ENCODE peak calls at places on chromosomes 16 and 17, in five cellular contexts. I is lower lobe of right lung, N is Caco-2, P is thoracic aorta, Q is AG04450. S is an unnamed sample. For H3K27me3, the result is how much of the 10 kb centered on the place peaks cover.

GRCh38 chr17:75440738-75441448 is 15.5 kb upstream of the TMEM94 start:
- DNase-seq in N (no peak), Q (no peak), P (no peak), I (no peak), S (no peak)

GRCh38 chr16:29943846-29944669 is 17.8 kb upstream of the TMEM219 start:
- DNase-seq in Q (peak), I (no peak), P (no peak), N (peak), S (no peak)

GRCh38 chr16:67430504-67431076 is 331 bp upstream of the HSD11B2 start:
- DNase-seq in P (no peak), N (peak), I (peak), Q (no peak), S (no peak)

GRCh38 chr17:75872434-75873351 is 5.7 kb downstream of the TRIM47 start:
- DNase-seq in P (no peak), Q (no peak), I (peak), N (peak), S (no peak)

GRCh38 chr17:36856921-36857381 is 80.3 kb upstream of the LHX1 start:
- DNase-seq in P (no peak), I (no peak), N (no peak), Q (no peak), S (no peak)

GRCh38 chr17:81025065-81025751 is 9.7 kb upstream of the BAIAP2 start:
- DNase-seq in N (no peak), I (peak), P (no peak), Q (no peak), S (no peak)

GRCh38 chr16:27786221-27786848 is 236.4 kb downstream of the KATNIP start:
- DNase-seq in Q (no peak), P (no peak), N (no peak), I (no peak), S (no peak)

GRCh38 chr17:10614536-10615155 is 42.5 kb downstream of the MYH3 start:
- DNase-seq in I (no peak), P (no peak), N (peak), Q (peak), S (no peak)

GRCh38 chr17:63675607-63676539 is 24.1 kb downstream of the LIMD2 start:
- DNase-seq in I (peak), N (no peak), P (peak), Q (peak), S (no peak)

GRCh38 chr17:14950216-14950615 is 314.9 kb downstream of the PMP22 start:
- DNase-seq in Q (no peak), P (no peak), I (no peak), N (no peak), S (no peak)

GRCh38 chr16:23482778-23483177 is 27.5 kb downstream of the GGA2 start:
- DNase-seq in N (no peak), I (no peak), P (no peak), Q (no peak), S (no peak)

GRCh38 chr16:55660776-55661175 is 5.0 kb downstream of the SLC6A2 start:
- DNase-seq in I (no peak), N (no peak), P (no peak), Q (no peak), S (no peak)

GRCh38 chr16:56102159-56102798 is 89.0 kb upstream of the GNAO1 start:
- DNase-seq in P (no peak), Q (no peak), I (no peak), N (no peak), S (no peak)

GRCh38 chr17:80738406-80738805 is 193.8 kb downstream of the RPTOR start:
- DNase-seq in Q (no peak), P (no peak), N (no peak), I (no peak), S (no peak)

GRCh38 chr16:12235110-12235509 is 258.6 kb downstream of the SNX29 start:
- DNase-seq in Q (no peak), I (no peak), P (no peak), N (no peak), S (no peak)

GRCh38 chr16:31063495-31063842 is 10.6 kb downstream of the ZNF668 start:
- DNase-seq in N (no peak), Q (no peak), P (no peak), I (no peak), S (no peak)

GRCh38 chr17:17150450-17150804 is 55.7 kb downstream of the PLD6 start:
- DNase-seq in N (no peak), Q (no peak), P (no peak), I (no peak), S (no peak)

GRCh38 chr17:75059369-75060345 is 12.6 kb downstream of the KCTD2 start:
- DNase-seq in N (peak), Q (peak), P (no peak), I (no peak), S (no peak)

GRCh38 chr17:17351901-17352781 is 49.0 kb downstream of the NT5M start:
- DNase-seq in N (no peak), I (no peak), Q (no peak), P (no peak), S (no peak)

GRCh38 chr16:72091217-72091616 is 2.2 kb downstream of the TXNL4B start:
- DNase-seq in I (no peak), Q (no peak), P (no peak), N (no peak), S (no peak)

GRCh38 chr17:70332356-70332755 is 163.0 kb downstream of the KCNJ2 start:
- DNase-seq in I (no peak), P (no peak), Q (no peak), N (no peak), S (no peak)

GRCh38 chr16:75113046-75113491 is 3.5 kb downstream of the LDHD start:
- DNase-seq in I (no peak), P (no peak), N (no peak), Q (no peak), S (no peak)

GRCh38 chr16:70684146-70685060 is 1.4 kb downstream of the MTSS2 start:
- DNase-seq in Q (no peak), I (no peak), N (no peak), P (no peak), S (no peak)

DNA sequence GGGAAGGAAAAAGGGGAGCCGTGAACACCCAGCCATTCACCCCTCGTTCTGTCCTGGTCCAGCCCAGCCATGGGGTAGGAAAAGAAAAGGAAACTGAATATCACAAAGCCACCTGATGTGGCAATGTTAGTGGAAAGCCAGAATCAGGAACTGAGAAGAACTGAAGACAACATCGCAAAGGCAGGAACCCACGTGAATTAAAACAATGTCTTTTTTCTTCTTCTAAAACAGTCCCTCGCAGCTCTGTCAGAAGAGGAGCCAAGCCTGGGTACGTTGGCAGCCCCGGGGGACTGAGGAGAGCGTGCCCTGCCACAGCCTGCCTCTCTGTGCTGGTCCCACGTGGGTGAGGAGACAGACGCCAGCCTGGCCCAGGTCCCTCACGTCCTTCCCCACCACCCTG is 55.0 kb downstream of the ZNF423 start:
- DNase-seq in P (no peak), I (no peak), N (no peak), Q (no peak), S (peak)
- H3K4me3 ChIP-seq in P (no peak), I (no peak), N (no peak), Q (no peak), S (no peak)

GRCh38 chr17:27207073-27207511 is 86.8 kb upstream of the WSB1 start:
- DNase-seq in P (no peak), I (no peak), Q (peak), N (no peak), S (no peak)

GRCh38 chr17:27209316-27209715 is 84.6 kb upstream of the WSB1 start:
- DNase-seq in I (no peak), Q (no peak), P (no peak), N (no peak), S (no peak)

GRCh38 chr17:27200476-27200875 is 93.4 kb upstream of the WSB1 start:
- DNase-seq in I (no peak), N (no peak), P (no peak), Q (no peak), S (no peak)

GRCh38 chr17:27203241-27203640 is 90.7 kb upstream of the WSB1 start:
- DNase-seq in Q (no peak), I (no peak), N (no peak), P (no peak), S (no peak)

GRCh38 chr17:27206447-27206846 is 87.5 kb upstream of the WSB1 start:
- DNase-seq in I (no peak), N (peak), P (no peak), Q (no peak), S (no peak)
- TF ChIP-seq CTCF in I (peak), N (no peak), P (no peak), Q (peak), S (peak)

GRCh38 chr17:45004388-45004787 is 36.3 kb upstream of the C1QL1 start:
- DNase-seq in N (no peak), Q (no peak), I (no peak), P (no peak), S (no peak)
- H3K27me3 ChIP-seq in N (under half), Q (under half), I (under half), P (under half), S (under half)

DNA sequence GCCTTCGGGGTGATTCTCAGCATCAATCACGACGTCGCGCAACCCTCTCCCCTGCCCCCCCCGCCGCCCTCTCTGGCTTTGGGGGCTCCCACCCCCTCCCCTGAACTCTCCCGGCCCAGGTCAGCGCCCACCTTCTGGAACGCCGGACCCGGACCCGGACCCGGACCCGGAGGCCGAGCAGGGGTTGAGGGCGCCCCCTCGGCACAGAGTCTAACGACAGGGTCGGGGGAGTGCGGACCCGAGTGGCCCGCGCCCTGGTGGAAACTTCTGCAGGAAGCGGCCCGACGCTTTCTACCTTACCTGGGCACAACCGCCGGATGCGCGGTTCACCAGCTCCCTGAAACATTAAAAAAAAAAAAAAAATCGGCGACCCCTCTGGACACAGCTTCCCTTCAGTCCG is 16.2 kb downstream of the SALL1 start:
- DNase-seq in I (no peak), N (no peak), Q (no peak), P (no peak), S (no peak)
- H3K4me3 ChIP-seq in I (no peak), N (no peak), Q (no peak), P (no peak), S (no peak)

GRCh38 chr17:66625321-66625767 is 209.6 kb upstream of the CACNG5 start:
- DNase-seq in P (no peak), N (no peak), Q (no peak), I (no peak), S (no peak)
- TF ChIP-seq CTCF in P (peak), N (peak), Q (peak), I (peak), S (no peak)

DNA sequence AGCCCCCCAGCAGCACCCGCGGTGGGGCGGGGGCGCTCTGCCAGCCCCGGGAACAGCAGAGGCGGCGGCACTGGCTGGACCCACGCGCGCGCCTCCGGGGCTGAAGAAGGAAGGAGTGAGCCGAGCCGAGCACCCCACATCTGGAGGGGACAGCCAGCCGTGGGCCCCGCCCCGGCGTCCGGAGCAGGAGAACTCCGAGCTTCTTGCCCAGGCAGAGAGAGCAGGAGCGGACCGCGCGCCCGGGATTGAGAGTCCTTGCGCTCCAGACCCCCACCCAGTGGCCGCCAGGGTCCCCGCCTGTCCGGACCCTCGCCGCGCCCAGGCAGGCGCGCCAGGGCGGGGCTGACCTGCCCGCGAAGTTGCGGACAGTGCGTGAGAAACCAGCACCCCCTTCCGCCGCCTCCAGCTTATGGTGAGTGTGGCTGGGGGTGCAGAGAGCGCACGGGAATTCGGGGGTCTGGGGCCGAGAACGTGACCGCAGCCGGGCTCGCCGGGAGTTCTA is 921.9 kb upstream of the EEF2KMT start:
- DNase-seq in P (no peak), N (no peak), I (no peak), Q (no peak), S (no peak)
- H3K27me3 ChIP-seq in P (under half), N (under half), I (under half), Q (under half), S (under half)

GRCh38 chr17:55726440-55726839 is 3.8 kb upstream of the TMEM100 start:
- DNase-seq in N (no peak), Q (peak), P (peak), I (no peak), S (no peak)

GRCh38 chr17:55720917-55721836 is 1.5 kb downstream of the TMEM100 start:
- DNase-seq in I (no peak), N (no peak), P (no peak), Q (no peak), S (no peak)

GRCh38 chr17:55722016-55722706 is 503 bp downstream of the TMEM100 start:
- DNase-seq in I (no peak), Q (no peak), N (no peak), P (no peak), S (no peak)

GRCh38 chr17:55723488-55723848 is 804 bp upstream of the TMEM100 start:
- DNase-seq in P (no peak), I (no peak), N (no peak), Q (no peak), S (no peak)

DNA sequence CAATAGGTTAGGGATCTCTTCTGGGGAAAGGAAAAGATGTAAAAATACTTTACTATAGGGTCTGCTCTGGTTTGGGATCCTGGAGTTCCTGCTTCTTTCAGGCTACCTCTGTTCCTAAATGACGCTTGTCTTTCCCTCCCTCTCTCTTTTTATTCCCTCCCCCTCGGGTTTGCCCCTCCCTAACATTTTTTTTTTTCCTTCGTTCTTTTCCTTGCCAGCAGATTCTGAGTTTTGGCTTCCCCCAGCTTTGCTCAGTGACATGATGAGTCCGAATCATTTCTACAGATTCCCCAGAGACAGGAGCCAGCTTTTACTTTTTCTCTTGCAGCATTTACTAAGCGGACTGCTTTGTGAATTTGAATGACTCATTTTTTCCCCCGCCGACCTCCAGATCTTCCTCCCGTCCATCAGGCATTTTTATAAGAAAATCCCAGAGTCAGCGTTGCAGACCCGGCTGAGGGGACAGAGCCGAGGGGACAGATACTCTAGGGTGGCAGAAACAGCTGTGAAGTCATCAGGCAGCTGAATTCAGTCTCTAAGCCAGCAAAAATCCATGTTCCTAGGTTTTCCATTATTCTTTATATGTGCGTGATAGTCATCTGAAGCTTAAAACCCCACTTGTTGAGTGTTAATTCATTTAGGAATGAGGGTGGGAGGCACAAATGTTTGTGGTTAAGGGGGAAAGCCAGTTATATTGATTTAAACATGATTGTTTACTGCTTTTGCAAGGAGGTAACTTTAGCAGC is at the start of gene TMEM100:
- DNase-seq in I (no peak), P (no peak), N (no peak), Q (peak), S (no peak)
- H3K4me3 ChIP-seq in I (peak), P (peak), N (no peak), Q (peak), S (no peak)

DNA sequence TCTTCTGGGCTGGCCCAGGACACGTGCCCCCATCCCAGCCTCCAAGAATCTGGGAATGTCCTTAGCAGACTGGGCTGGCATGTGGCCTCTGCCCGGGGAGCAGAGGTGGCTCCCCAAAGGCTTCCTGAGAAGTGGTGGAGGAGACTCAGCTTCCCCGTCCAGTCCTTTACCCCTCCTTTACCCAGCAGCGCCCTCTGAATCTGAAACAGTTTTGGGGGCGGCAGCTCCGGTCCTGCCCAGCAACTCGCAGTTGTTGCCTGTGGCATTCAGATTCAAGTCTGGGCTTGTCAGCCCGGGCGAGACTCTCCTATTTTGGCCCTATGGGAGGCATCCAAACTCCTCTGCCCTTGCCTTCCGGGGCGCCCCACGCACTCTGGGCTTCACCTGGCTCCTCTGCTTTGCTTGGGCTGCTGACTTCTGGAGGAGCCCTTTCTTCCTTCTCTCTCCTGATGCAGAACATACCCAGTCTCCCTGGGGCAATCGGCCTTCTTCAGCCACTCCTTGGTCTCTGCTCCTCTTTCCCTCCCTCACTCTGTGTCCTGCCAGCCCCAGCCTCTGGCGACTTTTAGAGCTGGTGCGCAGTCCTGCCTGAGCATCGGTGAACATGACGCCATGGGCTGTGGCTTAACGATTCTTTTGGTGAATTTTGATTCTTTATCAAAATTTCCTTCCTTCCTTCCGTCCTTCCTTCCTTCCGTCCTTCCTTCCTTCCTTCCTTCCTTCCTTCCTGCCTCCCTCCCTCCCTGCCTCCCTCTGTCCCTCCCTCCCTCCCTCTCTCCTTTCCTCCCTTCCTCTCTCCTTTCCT is 55.2 kb downstream of the CMIP start:
- DNase-seq in P (no peak), N (no peak), Q (no peak), I (no peak), S (no peak)
- TF ChIP-seq CTCF in P (no peak), N (no peak), Q (no peak), I (no peak), S (no peak)

S was measured in GM06990.